ENCODE peak calls at places on chromosomes 1 and 21, in eight cellular contexts. T, Q, O, S, A, G, J and U are unnamed samples.

GRCh38 chr1:96721382-96722160 is at the start of gene PTBP2:
- DNase-seq in T (peak; percentile 57), Q (peak; percentile 76), O (no peak), S (peak; percentile 94), A (peak; percentile 87), G (peak; percentile 89), J (peak; percentile 39), U (peak; percentile 69)

GRCh38 chr1:167739752-167740151 is 18.0 kb downstream of the MPZL1 start:
- DNase-seq in T (no peak), Q (no peak), O (no peak), S (no peak), A (no peak), G (no peak), J (no peak), U (no peak)

GRCh38 chr1:12258272-12258671 is 28.4 kb downstream of the VPS13D start:
- DNase-seq in T (no peak), Q (no peak), O (no peak), S (no peak), A (no peak), G (no peak), J (no peak), U (no peak)

GRCh38 chr1:150661156-150661555 is 31.7 kb upstream of the ENSA start:
- DNase-seq in T (no peak), Q (no peak), O (no peak), S (no peak), A (no peak), G (no peak), J (no peak), U (no peak)

GRCh38 chr1:224435318-224435763 is 744 bp upstream of the WDR26 start:
- DNase-seq in T (no peak), Q (peak; percentile 78), O (no peak), S (peak; percentile 18), A (peak; percentile 33), G (no peak), J (no peak), U (no peak)

GRCh38 chr1:90357980-90358379 is 359.1 kb downstream of the BARHL2 start:
- DNase-seq in T (no peak), Q (no peak), O (no peak), S (no peak), A (no peak), G (no peak), J (no peak), U (no peak)

GRCh38 chr1:205604825-205605544 is 26.8 kb downstream of the ELK4 start:
- DNase-seq in T (no peak), Q (no peak), O (no peak), S (no peak), A (no peak), G (no peak), J (no peak), U (no peak)

GRCh38 chr1:234243872-234244271 is 129.4 kb upstream of the COA6 start:
- DNase-seq in T (no peak), Q (no peak), O (no peak), S (no peak), A (no peak), G (no peak), J (no peak), U (no peak)

GRCh38 chr1:160807738-160808137 is 11.8 kb downstream of the LY9 start:
- DNase-seq in T (no peak), Q (no peak), O (no peak), S (no peak), A (no peak), G (no peak), J (no peak), U (no peak)

GRCh38 chr21:44903054-44903685 is 17.5 kb downstream of the ITGB2 start:
- DNase-seq in T (no peak), Q (no peak), O (no peak), S (no peak), A (no peak), G (no peak), J (no peak), U (no peak)

GRCh38 chr21:34642211-34643075 is 26.4 kb upstream of the CLIC6 start:
- DNase-seq in T (no peak), Q (peak; percentile 30), O (no peak), S (no peak), A (peak; percentile 68), G (no peak), J (no peak), U (no peak)

GRCh38 chr1:241235236-241235897 is 121.6 kb downstream of the RGS7 start:
- DNase-seq in T (no peak), Q (no peak), O (no peak), S (peak; percentile 64), A (no peak), G (no peak), J (no peak), U (no peak)
- TF ChIP-seq CTCF in T (no peak), Q (no peak), O (no peak), S (no peak), A (no peak), G (no peak), J (no peak), U (no peak)

GRCh38 chr1:231554969-231555368 is 26.5 kb downstream of the TSNAX start:
- DNase-seq in T (no peak), Q (no peak), O (no peak), S (no peak), A (no peak), G (no peak), J (no peak), U (no peak)

GRCh38 chr1:231553320-231553719 is 24.9 kb downstream of the TSNAX start:
- DNase-seq in T (no peak), Q (no peak), O (no peak), S (no peak), A (no peak), G (no peak), J (no peak), U (no peak)

GRCh38 chr1:231544943-231545592 is 16.6 kb downstream of the TSNAX start:
- DNase-seq in T (no peak), Q (no peak), O (no peak), S (no peak), A (no peak), G (no peak), J (no peak), U (no peak)

GRCh38 chr1:231549733-231550447 is 21.4 kb downstream of the TSNAX start:
- DNase-seq in T (no peak), Q (no peak), O (no peak), S (no peak), A (no peak), G (peak; percentile 32), J (no peak), U (no peak)

GRCh38 chr1:231550448-231550781 is 21.9 kb downstream of the TSNAX start:
- DNase-seq in T (no peak), Q (peak; percentile 16), O (no peak), S (peak; percentile 39), A (peak; percentile 27), G (peak; percentile 51), J (no peak), U (no peak)
- TF ChIP-seq CTCF in T (no peak), Q (peak; percentile 57), O (peak; percentile 56), S (peak; percentile 55), A (peak; percentile 70), G (peak; percentile 83), J (no peak), U (peak; percentile 31)

GRCh38 chr1:101198842-101199636 is 37.8 kb upstream of the S1PR1 start:
- DNase-seq in T (no peak), Q (no peak), O (no peak), S (no peak), A (no peak), G (no peak), J (no peak), U (no peak)

GRCh38 chr1:101199637-101199982 is 37.2 kb upstream of the S1PR1 start:
- DNase-seq in T (no peak), Q (no peak), O (no peak), S (no peak), A (no peak), G (no peak), J (no peak), U (no peak)

GRCh38 chr1:101203812-101204540 is 32.8 kb upstream of the S1PR1 start:
- DNase-seq in T (no peak), Q (peak; percentile 39), O (no peak), S (peak; percentile 15), A (no peak), G (peak; percentile 77), J (no peak), U (peak; percentile 74)

GRCh38 chr1:101196668-101197067 is 40.2 kb upstream of the S1PR1 start:
- DNase-seq in T (no peak), Q (no peak), O (no peak), S (no peak), A (no peak), G (no peak), J (no peak), U (no peak)

DNA sequence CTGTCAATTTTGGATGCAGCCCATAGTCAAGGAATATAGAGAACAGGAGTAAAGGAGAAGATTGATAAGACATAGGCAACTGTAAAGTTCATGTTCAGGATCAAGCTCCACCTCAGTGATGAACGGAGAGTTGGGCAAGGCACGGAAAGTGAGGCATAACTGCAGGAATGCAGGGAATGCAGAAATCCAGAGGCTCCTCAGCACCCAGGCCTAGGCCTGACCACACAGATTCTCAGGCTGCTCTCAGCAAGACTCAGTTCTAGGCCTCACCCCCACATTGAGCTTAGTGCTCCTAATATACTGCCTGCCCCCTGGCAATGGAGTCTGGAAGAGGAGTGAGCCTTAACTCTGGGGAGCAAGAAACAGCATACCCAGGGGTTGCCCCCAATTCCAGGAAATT is 36.3 kb upstream of the S1PR1 start:
- DNase-seq in T (no peak), Q (peak; percentile 62), O (peak; percentile 35), S (no peak), A (no peak), G (no peak), J (no peak), U (no peak)
- TF ChIP-seq CTCF in T (no peak), Q (no peak), O (no peak), S (no peak), A (no peak), G (no peak), J (no peak), U (no peak)

GRCh38 chr1:92820551-92820950 is 11.3 kb upstream of the RPL5 start:
- DNase-seq in T (no peak), Q (no peak), O (no peak), S (no peak), A (no peak), G (no peak), J (no peak), U (no peak)
- TF ChIP-seq CTCF in T (no peak), Q (no peak), O (no peak), S (no peak), A (no peak), G (no peak), J (no peak), U (no peak)

DNA sequence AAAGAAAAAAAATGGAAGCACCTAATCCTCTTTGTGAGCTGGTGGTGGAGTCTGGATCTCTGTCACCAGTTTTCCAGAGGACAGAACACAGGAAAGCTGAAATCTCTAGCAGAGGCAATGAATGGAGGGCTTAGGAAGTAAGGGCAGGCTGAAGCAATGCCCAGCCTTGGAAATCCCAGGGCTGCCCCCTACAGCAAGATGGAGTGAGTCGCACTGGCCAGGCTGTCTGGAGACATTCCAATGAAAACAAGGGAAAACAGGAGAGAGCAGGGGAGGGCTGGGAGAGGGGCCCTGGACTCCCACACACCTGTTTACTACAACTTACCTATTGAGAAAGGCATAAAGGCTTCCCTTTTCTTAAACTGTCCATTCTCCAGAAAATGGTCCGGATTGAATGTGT is 25.9 kb downstream of the CYP2J2 start:
- DNase-seq in T (no peak), Q (no peak), O (no peak), S (peak; percentile 47), A (no peak), G (no peak), J (no peak), U (no peak)
- TF ChIP-seq CTCF in T (no peak), Q (no peak), O (no peak), S (peak; percentile 49), A (no peak), G (peak; percentile 10), J (no peak), U (no peak)

GRCh38 chr1:64654519-64655341 is 90.1 kb upstream of the RAVER2 start:
- DNase-seq in T (no peak), Q (peak; percentile 19), O (no peak), S (no peak), A (no peak), G (no peak), J (no peak), U (no peak)
- TF ChIP-seq CTCF in T (no peak), Q (no peak), O (no peak), S (peak; percentile 10), A (no peak), G (no peak), J (no peak), U (no peak)